ENCODE peak calls at places on chromosome 17, in four cellular contexts. E, F, T and S are unnamed samples.

GRCh38 chr17:16313159-16314090 is 39.8 kb downstream of the CENPV start:
- DNase-seq in E (peak; percentile 19), F (peak; percentile 78), T (peak; percentile 94), S (no peak)

GRCh38 chr17:65530985-65531507 is 30.4 kb downstream of the AXIN2 start:
- DNase-seq in E (no peak), F (no peak), T (no peak), S (no peak)

GRCh38 chr17:45251931-45252330 is 10.0 kb downstream of the SPATA32 start:
- DNase-seq in E (no peak), F (no peak), T (no peak), S (no peak)

GRCh38 chr17:65438708-65439294 is 122.6 kb downstream of the AXIN2 start:
- DNase-seq in E (no peak), F (no peak), T (peak; percentile 83), S (no peak)

GRCh38 chr17:68580236-68580903 is 20.8 kb downstream of the FAM20A start:
- DNase-seq in E (no peak), F (no peak), T (peak; percentile 88), S (no peak)

GRCh38 chr17:20063665-20064648 is 54.8 kb downstream of the SPECC1 start:
- DNase-seq in E (peak; percentile 91), F (no peak), T (no peak), S (peak; percentile 76)

GRCh38 chr17:8753976-8754440 is 4.3 kb downstream of the SPDYE4 start:
- DNase-seq in E (peak; percentile 64), F (no peak), T (peak; percentile 34), S (no peak)

GRCh38 chr17:80694992-80695912 is 150.6 kb downstream of the RPTOR start:
- DNase-seq in E (no peak), F (no peak), T (peak; percentile 52), S (no peak)

GRCh38 chr17:79936661-79937434 is 97.6 kb upstream of the CBX4 start:
- DNase-seq in E (no peak), F (no peak), T (no peak), S (no peak)

GRCh38 chr17:48868916-48869500 is 23.6 kb upstream of the ATP5MC1 start:
- DNase-seq in E (no peak), F (no peak), T (no peak), S (no peak)

GRCh38 chr17:38353668-38354067 is 2.0 kb downstream of the SOCS7 start:
- DNase-seq in E (no peak), F (no peak), T (no peak), S (no peak)

GRCh38 chr17:49454050-49454449 is 39.4 kb upstream of the PHB1 start:
- DNase-seq in E (peak; percentile 17), F (no peak), T (peak; percentile 95), S (no peak)

GRCh38 chr17:62966426-62967110 is 533 bp downstream of the TANC2 start:
- DNase-seq in E (peak; percentile 45), F (peak; percentile 26), T (no peak), S (no peak)

GRCh38 chr17:38449364-38449763 is 21.1 kb downstream of the ARHGAP23 start:
- DNase-seq in E (peak; percentile 51), F (no peak), T (peak; percentile 67), S (no peak)

GRCh38 chr17:76753061-76753961 is 15.4 kb downstream of the MFSD11 start:
- DNase-seq in E (no peak), F (no peak), T (no peak), S (no peak)
- TF ChIP-seq CHD4 in E (no peak), F (no peak), T (no peak), S (no peak)

GRCh38 chr17:42282478-42283080 is 5.7 kb upstream of the STAT5A start:
- DNase-seq in E (no peak), F (no peak), T (no peak), S (no peak)

GRCh38 chr17:42281571-42282096 is 5.4 kb upstream of the STAT5B start:
- DNase-seq in E (no peak), F (no peak), T (no peak), S (no peak)

GRCh38 chr17:42284566-42284965 is 3.7 kb upstream of the STAT5A start:
- DNase-seq in E (no peak), F (no peak), T (no peak), S (no peak)

GRCh38 chr17:42284020-42284369 is 4.3 kb upstream of the STAT5A start:
- DNase-seq in E (no peak), F (no peak), T (no peak), S (no peak)

GRCh38 chr17:42283241-42284019 is 4.9 kb upstream of the STAT5A start:
- DNase-seq in E (no peak), F (no peak), T (no peak), S (no peak)
- TF ChIP-seq CHD4 in E (no peak), F (no peak), T (no peak), S (no peak)

GRCh38 chr17:6700948-6701307 is 12.2 kb downstream of the SLC13A5 start:
- DNase-seq in E (no peak), F (no peak), T (peak; percentile 59), S (no peak)
- TF ChIP-seq CHD4 in E (no peak), F (no peak), T (no peak), S (no peak)

DNA sequence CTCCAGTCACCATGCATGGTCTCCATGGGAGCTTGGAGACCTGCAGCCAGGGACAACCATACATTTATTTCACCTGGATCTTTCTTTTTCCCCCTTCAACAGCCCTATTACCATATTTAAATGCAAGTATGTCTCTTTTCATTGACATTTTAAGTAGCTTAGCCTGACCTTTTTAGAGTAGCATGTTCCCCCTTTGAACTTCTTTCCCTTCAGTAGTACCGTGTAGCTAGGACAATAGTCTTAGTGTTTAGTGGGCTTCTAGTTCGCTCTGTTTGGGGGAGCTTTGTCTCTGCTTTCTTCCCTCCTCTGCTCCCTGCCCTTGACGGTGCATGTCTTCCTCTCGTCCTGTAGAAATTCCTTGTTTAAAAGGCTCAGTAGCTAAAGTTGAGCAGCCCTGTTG is 94.6 kb downstream of the CCDC182 start:
- DNase-seq in E (no peak), F (no peak), T (no peak), S (no peak)
- TF ChIP-seq CHD4 in E (no peak), F (no peak), T (no peak), S (no peak)